ENCODE peak calls at places on chromosomes 11 and 22, in five cellular contexts. One of them, this sample, is unnamed.
A peak's percentile ranks its signal among the peaks of the same experiment; 100 is the strongest.

GRCh38 chr22:50403701-50404101 is 60.6 kb downstream of the PPP6R2 start:
- DNase-seq in colonic mucosa: peak; percentile 40
- DNase-seq in pancreas: peak; percentile 34
- DNase-seq in ovary: peak; percentile 57
- DNase-seq in heart right ventricle: peak; percentile 69
- DNase-seq in this sample: no peak

GRCh38 chr11:127624455-127624854 is 623.9 kb upstream of the KIRREL3 start:
- DNase-seq in heart right ventricle: no peak
- DNase-seq in ovary: no peak
- DNase-seq in colonic mucosa: no peak
- DNase-seq in pancreas: no peak
- DNase-seq in this sample: no peak

GRCh38 chr22:46024136-46024840 is 47.3 kb upstream of the WNT7B start:
- DNase-seq in colonic mucosa: no peak
- DNase-seq in heart right ventricle: no peak
- DNase-seq in ovary: peak; percentile 14
- DNase-seq in pancreas: no peak
- DNase-seq in this sample: no peak

GRCh38 chr11:125763483-125763882 is 15.1 kb downstream of the PATE2 start:
- DNase-seq in pancreas: no peak
- DNase-seq in heart right ventricle: no peak
- DNase-seq in colonic mucosa: no peak
- DNase-seq in ovary: no peak
- DNase-seq in this sample: no peak

GRCh38 chr11:67614730-67615454 is 8.2 kb downstream of the NDUFV1 start:
- DNase-seq in ovary: peak; percentile 30
- DNase-seq in colonic mucosa: no peak
- DNase-seq in pancreas: no peak
- DNase-seq in heart right ventricle: no peak
- DNase-seq in this sample: no peak

GRCh38 chr22:26587991-26588613 is 1.8 kb downstream of the TPST2 start:
- DNase-seq in pancreas: no peak
- DNase-seq in colonic mucosa: no peak
- DNase-seq in ovary: no peak
- DNase-seq in heart right ventricle: no peak
- DNase-seq in this sample: no peak

GRCh38 chr11:76445122-76446084 is 585 bp downstream of the EMSY start:
- DNase-seq in colonic mucosa: peak; percentile 86
- DNase-seq in heart right ventricle: peak; percentile 66
- DNase-seq in ovary: peak; percentile 76
- DNase-seq in pancreas: peak; percentile 63
- DNase-seq in this sample: peak; percentile 86

GRCh38 chr11:126231725-126232459 is 20.3 kb downstream of the FAM118B start:
- DNase-seq in pancreas: no peak
- DNase-seq in ovary: no peak
- DNase-seq in colonic mucosa: no peak
- DNase-seq in heart right ventricle: no peak
- DNase-seq in this sample: peak; percentile 34

GRCh38 chr11:14396289-14396688 is 37.3 kb upstream of the RRAS2 start:
- DNase-seq in ovary: no peak
- DNase-seq in pancreas: no peak
- DNase-seq in heart right ventricle: no peak
- DNase-seq in colonic mucosa: no peak
- DNase-seq in this sample: no peak

GRCh38 chr11:125935629-125936199 is 10.1 kb upstream of the VSIG10L2 start:
- DNase-seq in colonic mucosa: no peak
- DNase-seq in heart right ventricle: no peak
- DNase-seq in ovary: no peak
- DNase-seq in pancreas: no peak
- DNase-seq in this sample: no peak

GRCh38 chr11:78231962-78232459 is 43.3 kb downstream of the USP35 start:
- DNase-seq in pancreas: no peak
- DNase-seq in colonic mucosa: no peak
- DNase-seq in heart right ventricle: no peak
- DNase-seq in ovary: no peak
- DNase-seq in this sample: no peak

GRCh38 chr11:121099885-121100284 is 1.2 kb upstream of the TECTA start:
- DNase-seq in heart right ventricle: no peak
- DNase-seq in ovary: no peak
- DNase-seq in colonic mucosa: no peak
- DNase-seq in pancreas: no peak
- DNase-seq in this sample: no peak

GRCh38 chr11:100602716-100603115 is 84.4 kb upstream of the ARHGAP42 start:
- DNase-seq in pancreas: no peak
- DNase-seq in heart right ventricle: no peak
- DNase-seq in ovary: no peak
- DNase-seq in colonic mucosa: no peak
- DNase-seq in this sample: no peak

GRCh38 chr22:31841029-31841827 is 87.4 kb downstream of the DEPDC5 start:
- DNase-seq in pancreas: no peak
- DNase-seq in colonic mucosa: no peak
- DNase-seq in heart right ventricle: no peak
- DNase-seq in ovary: no peak
- DNase-seq in this sample: peak; percentile 44

GRCh38 chr11:109856958-109857357 is 236.2 kb upstream of the ZC3H12C start:
- DNase-seq in pancreas: no peak
- DNase-seq in ovary: no peak
- DNase-seq in heart right ventricle: no peak
- DNase-seq in colonic mucosa: no peak
- DNase-seq in this sample: no peak

GRCh38 chr22:17120281-17120680 is 879 bp downstream of the TMEM121B start:
- DNase-seq in pancreas: peak; percentile 64
- DNase-seq in heart right ventricle: peak; percentile 71
- DNase-seq in ovary: peak; percentile 55
- DNase-seq in colonic mucosa: no peak
- DNase-seq in this sample: peak; percentile 19

GRCh38 chr11:132028380-132029240 is 658.2 kb downstream of the NTM start:
- DNase-seq in colonic mucosa: peak; percentile 31
- DNase-seq in ovary: no peak
- DNase-seq in pancreas: no peak
- DNase-seq in heart right ventricle: no peak
- DNase-seq in this sample: peak; percentile 20

GRCh38 chr22:49532831-49533802 is 294.6 kb downstream of the BRD1 start:
- DNase-seq in pancreas: no peak
- DNase-seq in heart right ventricle: no peak
- DNase-seq in colonic mucosa: no peak
- DNase-seq in ovary: no peak
- DNase-seq in this sample: no peak

GRCh38 chr22:44292007-44292370 is 20.8 kb downstream of the SHISAL1 start:
- DNase-seq in heart right ventricle: no peak
- DNase-seq in pancreas: no peak
- DNase-seq in ovary: no peak
- DNase-seq in colonic mucosa: no peak
- DNase-seq in this sample: no peak

GRCh38 chr11:33478111-33478573 is 221.0 kb downstream of the HIPK3 start:
- DNase-seq in colonic mucosa: no peak
- DNase-seq in heart right ventricle: no peak
- DNase-seq in pancreas: peak; percentile 7
- DNase-seq in ovary: no peak
- DNase-seq in this sample: peak; percentile 9

GRCh38 chr11:101439488-101439887 is 144.3 kb downstream of the TRPC6 start:
- DNase-seq in heart right ventricle: no peak
- DNase-seq in pancreas: no peak
- DNase-seq in colonic mucosa: no peak
- DNase-seq in ovary: no peak
- DNase-seq in this sample: no peak

GRCh38 chr11:3230636-3231549 is 1.3 kb downstream of the MRGPRE start:
- DNase-seq in ovary: no peak
- DNase-seq in heart right ventricle: no peak
- DNase-seq in colonic mucosa: no peak
- DNase-seq in pancreas: no peak
- DNase-seq in this sample: no peak

GRCh38 chr11:132898021-132898420 is 634.3 kb downstream of the OPCML start:
- DNase-seq in ovary: no peak
- DNase-seq in heart right ventricle: no peak
- DNase-seq in colonic mucosa: no peak
- DNase-seq in pancreas: no peak
- DNase-seq in this sample: no peak

GRCh38 chr11:1652026-1652425 is 22.5 kb downstream of the KRTAP5-5 start:
- DNase-seq in pancreas: no peak
- DNase-seq in ovary: no peak
- DNase-seq in colonic mucosa: no peak
- DNase-seq in heart right ventricle: no peak
- DNase-seq in this sample: no peak

GRCh38 chr11:96237759-96238158 is 105.2 kb downstream of the MAML2 start:
- DNase-seq in pancreas: no peak
- DNase-seq in ovary: no peak
- DNase-seq in heart right ventricle: no peak
- DNase-seq in colonic mucosa: no peak
- DNase-seq in this sample: no peak

GRCh38 chr11:86955674-86956522 is 703 bp upstream of the FZD4 start:
- DNase-seq in pancreas: peak; percentile 81
- DNase-seq in heart right ventricle: peak; percentile 89
- DNase-seq in colonic mucosa: peak; percentile 79
- DNase-seq in ovary: peak; percentile 87
- DNase-seq in this sample: peak; percentile 68

GRCh38 chr11:114040706-114041211 is 18.8 kb upstream of the ZBTB16 start:
- DNase-seq in heart right ventricle: no peak
- DNase-seq in pancreas: no peak
- DNase-seq in colonic mucosa: peak; percentile 75
- DNase-seq in ovary: no peak
- DNase-seq in this sample: peak; percentile 95

GRCh38 chr11:83583953-83584352 is 297.8 kb upstream of the CCDC90B start:
- DNase-seq in pancreas: no peak
- DNase-seq in heart right ventricle: no peak
- DNase-seq in colonic mucosa: no peak
- DNase-seq in ovary: no peak
- DNase-seq in this sample: no peak

GRCh38 chr11:111427471-111427912 is 48.4 kb upstream of the POU2AF1 start:
- DNase-seq in ovary: no peak
- DNase-seq in colonic mucosa: peak; percentile 58
- DNase-seq in pancreas: no peak
- DNase-seq in heart right ventricle: no peak
- DNase-seq in this sample: peak; percentile 50

DNA sequence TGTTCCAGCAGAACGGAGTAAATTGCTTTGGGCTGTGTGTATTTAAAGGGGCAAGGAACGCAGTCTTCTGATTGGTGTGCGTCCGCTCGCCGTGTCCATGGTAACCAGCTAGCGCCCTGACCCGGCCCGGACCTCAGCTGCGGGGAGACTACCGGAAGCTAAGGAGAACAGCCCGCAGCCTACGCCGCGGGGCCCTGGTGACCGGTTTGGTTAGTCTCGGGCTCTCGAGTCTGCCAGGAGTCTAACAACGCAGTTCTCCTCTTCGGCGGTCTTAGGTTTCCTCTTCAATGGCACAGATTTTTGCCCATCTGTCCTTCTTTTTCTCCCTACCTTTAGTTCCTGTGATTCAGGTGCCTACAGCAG is 3.5 kb upstream of the OR56A3 start:
- DNase-seq in ovary: no peak
- DNase-seq in colonic mucosa: no peak
- DNase-seq in heart right ventricle: no peak
- DNase-seq in pancreas: no peak
- DNase-seq in this sample: no peak
- H3K4me1 ChIP-seq in ovary: no peaks in the 10 kb centered on the region
- H3K4me1 ChIP-seq in colonic mucosa: no peaks in the 10 kb centered on the region
- H3K4me1 ChIP-seq in heart right ventricle: no peaks in the 10 kb centered on the region
- H3K4me1 ChIP-seq in pancreas: no peaks in the 10 kb centered on the region
- H3K4me1 ChIP-seq in this sample: no peaks in the 10 kb centered on the region

DNA sequence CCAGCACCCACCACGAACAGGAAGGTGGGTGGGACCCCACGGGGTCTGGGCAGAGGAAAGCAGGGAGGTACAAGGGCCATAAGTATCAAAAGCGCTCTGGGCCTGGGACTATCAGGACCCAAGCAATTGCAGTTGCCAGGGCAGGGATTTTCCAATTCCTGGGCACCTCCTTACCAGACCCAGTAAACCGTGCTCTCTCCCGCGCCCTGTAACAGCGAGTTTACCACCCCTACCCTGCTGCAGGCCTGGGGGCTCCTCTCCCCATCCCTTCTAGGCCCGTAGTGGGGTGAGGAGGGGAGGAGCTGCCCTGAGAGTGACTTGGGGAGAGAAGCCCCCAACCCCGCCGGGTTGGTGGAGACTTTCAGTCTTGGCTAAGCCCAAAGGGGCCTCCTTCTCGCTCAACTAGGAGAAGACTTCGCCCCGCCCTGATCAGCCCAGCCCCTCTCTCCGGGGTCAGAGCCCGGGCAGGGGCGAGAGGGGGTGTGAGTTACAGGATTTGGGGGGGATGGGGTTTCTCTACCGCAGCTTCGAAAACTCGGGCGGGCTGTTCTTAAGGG is 5.4 kb downstream of the PAX6 start:
- DNase-seq in heart right ventricle: no peak
- DNase-seq in colonic mucosa: no peak
- DNase-seq in ovary: no peak
- DNase-seq in pancreas: no peak
- DNase-seq in this sample: no peak
- H3K4me3 ChIP-seq in heart right ventricle: no peak overlapping the region
- H3K4me3 ChIP-seq in colonic mucosa: no peak overlapping the region
- H3K4me3 ChIP-seq in ovary: no peak overlapping the region
- H3K4me3 ChIP-seq in pancreas: no peak overlapping the region
- H3K4me3 ChIP-seq in this sample: no peak overlapping the region

DNA sequence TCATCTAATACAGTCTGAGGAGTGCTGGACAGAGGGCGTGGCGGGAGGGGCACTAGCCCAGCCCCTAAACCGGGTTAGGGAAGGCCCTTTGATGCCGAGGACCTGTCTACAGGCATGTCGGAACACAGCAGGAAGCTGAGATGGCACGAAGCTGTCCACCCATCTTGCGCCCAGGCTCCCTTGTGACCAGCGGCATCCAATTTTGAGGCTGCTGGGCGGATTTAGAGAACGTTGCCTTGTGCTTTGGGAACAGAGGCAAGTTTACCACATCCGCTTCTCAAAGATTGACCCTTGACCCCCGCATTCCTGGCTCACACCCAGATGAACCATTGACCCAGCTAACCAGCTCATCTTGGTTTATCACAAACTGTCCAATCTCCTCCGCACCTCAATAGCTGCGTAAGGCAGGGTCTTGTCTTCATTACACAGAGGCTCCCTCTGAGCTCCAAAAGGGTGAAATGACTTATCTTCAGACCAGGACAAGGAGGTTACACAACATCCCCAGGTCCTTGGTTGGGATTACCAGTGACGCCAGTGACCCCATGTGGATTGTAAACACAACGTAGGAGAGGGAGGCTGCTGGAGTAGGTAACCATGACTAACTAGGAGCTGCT is 4.5 kb downstream of the FAM83F start:
- DNase-seq in pancreas: no peak
- DNase-seq in ovary: no peak
- DNase-seq in colonic mucosa: peak; percentile 79
- DNase-seq in heart right ventricle: no peak
- DNase-seq in this sample: peak; percentile 89
- H3K27me3 ChIP-seq in pancreas: no peaks in the 10 kb centered on the region
- H3K27me3 ChIP-seq in ovary: no peaks in the 10 kb centered on the region
- H3K27me3 ChIP-seq in colonic mucosa: peaks cover 7% of the 10 kb centered on the region
- H3K27me3 ChIP-seq in heart right ventricle: peaks cover 14% of the 10 kb centered on the region
- H3K27me3 ChIP-seq in this sample: no peaks in the 10 kb centered on the region

DNA sequence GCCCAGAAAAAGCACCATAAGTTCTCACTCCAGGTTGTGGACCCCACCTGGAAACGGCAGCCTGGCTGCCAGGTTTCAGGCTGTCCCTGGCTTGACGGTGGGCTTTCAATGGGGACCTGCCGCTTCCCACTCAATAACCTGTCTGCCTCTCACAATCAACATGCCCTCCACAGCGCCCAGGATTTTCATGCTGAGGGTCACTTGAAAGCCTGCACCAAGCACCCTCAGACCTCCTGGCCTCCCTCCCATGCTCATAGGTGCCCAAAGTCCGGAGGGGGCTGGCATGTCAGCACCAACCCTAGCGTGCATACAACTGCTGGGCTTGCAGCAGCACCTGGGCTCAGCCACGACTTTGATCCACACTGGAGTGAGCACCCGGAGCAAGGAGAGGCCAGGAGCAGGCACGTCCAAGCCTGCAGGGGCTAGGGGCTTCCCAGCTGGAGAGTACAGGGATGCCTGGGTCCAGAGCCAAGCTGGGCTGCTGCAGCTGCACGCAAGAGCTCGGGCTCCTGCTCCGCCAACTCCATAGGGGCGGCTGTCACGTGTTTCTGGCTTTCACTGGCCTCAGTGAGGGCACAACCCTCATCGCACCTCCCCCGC is 1214.3 kb upstream of the RAG2 start:
- DNase-seq in colonic mucosa: no peak
- DNase-seq in heart right ventricle: no peak
- DNase-seq in ovary: no peak
- DNase-seq in pancreas: no peak
- DNase-seq in this sample: no peak
- H3K4me1 ChIP-seq in colonic mucosa: no peaks in the 10 kb centered on the region
- H3K4me1 ChIP-seq in heart right ventricle: no peaks in the 10 kb centered on the region
- H3K4me1 ChIP-seq in ovary: no peaks in the 10 kb centered on the region
- H3K4me1 ChIP-seq in pancreas: no peaks in the 10 kb centered on the region
- H3K4me1 ChIP-seq in this sample: no peaks in the 10 kb centered on the region